ENCODE peak calls at places on chromosome 6, in four cellular contexts. I, U, T and V are unnamed samples. For H3K36me3 and H4K20me1, the result is how much of the 10 kb centered on the place peaks cover.

GRCh38 chr6:133961831-133962230 is 8.8 kb downstream of the TBPL1 start:
- DNase-seq in I (no peak), U (no peak), T (no peak), V (no peak)

GRCh38 chr6:170117111-170117972 is 173.5 kb downstream of the DLL1 start:
- DNase-seq in I (no peak), U (no peak), T (no peak), V (no peak)

GRCh38 chr6:30752164-30752927 is 8.0 kb upstream of the IER3 start:
- DNase-seq in I (no peak), U (peak), T (peak), V (peak)

GRCh38 chr6:167045828-167046580 is 46.8 kb downstream of the CEP43 start:
- DNase-seq in I (no peak), U (no peak), T (no peak), V (no peak)

GRCh38 chr6:37525460-37526357 is 26.0 kb upstream of the CCDC167 start:
- DNase-seq in I (peak), U (no peak), T (peak), V (no peak)

GRCh38 chr6:26170181-26170580 is 83.0 kb downstream of the HFE start:
- DNase-seq in I (no peak), U (no peak), T (no peak), V (no peak)

GRCh38 chr6:15400572-15401004 is 154.7 kb downstream of the JARID2 start:
- DNase-seq in I (peak), U (no peak), T (peak), V (no peak)

GRCh38 chr6:117624869-117625481 is 22.7 kb upstream of the GOPC start:
- DNase-seq in I (peak), U (no peak), T (no peak), V (no peak)

GRCh38 chr6:170028629-170029345 is 262.1 kb downstream of the DLL1 start:
- DNase-seq in I (no peak), U (no peak), T (no peak), V (no peak)

GRCh38 chr6:22444335-22444734 is 125.0 kb upstream of the HDGFL1 start:
- DNase-seq in I (no peak), U (no peak), T (peak), V (no peak)

GRCh38 chr6:83838727-83839126 is 14.4 kb upstream of the RIPPLY2 start:
- DNase-seq in I (no peak), U (no peak), T (no peak), V (no peak)

GRCh38 chr6:105209950-105210706 is 30.3 kb upstream of the POPDC3 start:
- DNase-seq in I (no peak), U (peak), T (no peak), V (no peak)

GRCh38 chr6:28488916-28489365 is 26.7 kb downstream of the GPX6 start:
- DNase-seq in I (peak), U (peak), T (peak), V (peak)

GRCh38 chr6:69122407-69122773 is 487.3 kb downstream of the ADGRB3 start:
- DNase-seq in I (no peak), U (no peak), T (no peak), V (no peak)

GRCh38 chr6:147507162-147508072 is 1.1 kb upstream of the SAMD5 start:
- DNase-seq in I (peak), U (peak), T (peak), V (no peak)

GRCh38 chr6:145749632-145750031 is 14.3 kb upstream of the EPM2A start:
- DNase-seq in I (no peak), U (no peak), T (peak), V (no peak)

GRCh38 chr6:107620736-107621135 is 130.8 kb downstream of the SOBP start:
- DNase-seq in I (no peak), U (no peak), T (no peak), V (no peak)

GRCh38 chr6:14149053-14149746 is 31.6 kb downstream of the CD83 start:
- DNase-seq in I (no peak), U (no peak), T (no peak), V (no peak)

GRCh38 chr6:41967312-41968287 is 26.0 kb upstream of the CCND3 start:
- DNase-seq in I (no peak), U (peak), T (no peak), V (no peak)

GRCh38 chr6:34864007-34864406 is 23.8 kb downstream of the TAF11 start:
- DNase-seq in I (no peak), U (no peak), T (no peak), V (no peak)
- H3K36me3 ChIP-seq in I (under half), U (under half), T (under half), V (under half)

DNA sequence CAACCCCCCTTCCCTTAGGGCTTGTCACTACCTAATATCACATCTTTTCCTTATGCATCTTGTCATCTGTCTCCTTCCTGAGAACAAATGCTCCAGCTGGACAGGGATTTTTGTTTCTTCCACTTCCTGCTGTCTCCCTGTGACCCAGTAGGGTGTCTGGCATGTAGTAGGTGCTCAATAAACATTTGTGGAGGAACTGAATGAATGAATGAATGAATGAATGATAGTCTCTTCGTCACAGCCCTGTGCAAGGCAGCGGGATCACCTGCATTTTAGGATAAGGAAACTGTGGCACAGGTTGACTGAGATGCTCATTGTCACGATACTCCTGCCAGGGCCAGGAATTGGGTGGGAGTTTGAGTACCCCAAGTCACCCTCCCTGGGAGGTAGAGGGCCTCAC is 14.2 kb downstream of the LEMD2 start:
- DNase-seq in I (no peak), U (no peak), T (no peak), V (no peak)
- H4K20me1 ChIP-seq in I (under half), U (under half), T (under half), V (under half)

GRCh38 chr6:52505726-52506501 is 70.9 kb downstream of the TRAM2 start:
- DNase-seq in I (no peak), U (no peak), T (no peak), V (no peak)
- TF ChIP-seq CTCF in I (peak), U (no peak), T (no peak), V (no peak)

GRCh38 chr6:111338843-111339242 is 144.2 kb downstream of the REV3L start:
- DNase-seq in I (no peak), U (no peak), T (no peak), V (no peak)
- H3K36me3 ChIP-seq in I (under half), U (under half), T (under half), V (under half)

DNA sequence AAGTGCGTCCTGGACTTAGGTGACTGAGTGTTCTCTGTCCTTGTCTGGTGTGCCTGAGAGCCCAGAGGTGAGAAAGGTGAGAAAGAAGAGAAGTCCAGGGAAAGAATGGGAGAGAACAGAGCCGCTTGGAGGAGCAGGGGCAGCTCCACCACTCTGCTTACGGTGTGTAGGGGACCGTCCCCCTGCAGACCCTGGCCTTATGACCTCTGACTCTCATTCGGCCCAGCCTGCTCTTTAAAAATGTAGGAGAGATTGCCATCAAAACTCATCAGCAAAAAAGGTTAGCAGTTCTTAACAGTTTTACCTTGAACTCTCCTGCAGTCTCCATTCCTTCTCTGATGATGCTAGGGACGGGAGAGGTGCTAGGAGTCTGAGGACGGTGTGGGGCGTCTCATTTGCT is 2.0 kb downstream of the TMEM181 start:
- DNase-seq in I (no peak), U (no peak), T (no peak), V (no peak)
- H4K20me1 ChIP-seq in I (half or more), U (under half), T (under half), V (under half)

GRCh38 chr6:17091122-17091521 is 10.7 kb upstream of the STMND1 start:
- DNase-seq in I (peak), U (no peak), T (no peak), V (no peak)
- TF ChIP-seq CTCF in I (peak), U (peak), T (peak), V (peak)